ENCODE peak calls at places on chromosomes 12 and 14, in nine cellular contexts. D, B, P, L, N, I, S, T and W are unnamed samples.

GRCh38 chr12:5078423-5078822 is 34.7 kb downstream of the KCNA5 start:
- DNase-seq in D (peak; percentile 60), B (no peak), P (no peak), L (no peak), N (no peak), I (no peak), S (no peak), T (no peak), W (no peak)

GRCh38 chr14:48398675-48399282 is 723.4 kb upstream of the MDGA2 start:
- DNase-seq in D (peak; percentile 67), B (peak; percentile 43), P (no peak), L (no peak), N (no peak), I (peak; percentile 51), S (peak; percentile 3), T (no peak), W (no peak)

GRCh38 chr14:64137657-64138290 is 156.4 kb downstream of the ESR2 start:
- DNase-seq in D (no peak), B (no peak), P (no peak), L (no peak), N (no peak), I (peak; percentile 6), S (no peak), T (no peak), W (no peak)

GRCh38 chr14:77120771-77121743 is 20.5 kb downstream of the ZDHHC22 start:
- DNase-seq in D (peak; percentile 14), B (no peak), P (peak; percentile 29), L (no peak), N (peak; percentile 73), I (no peak), S (no peak), T (no peak), W (no peak)

GRCh38 chr14:29222671-29223268 is 456.2 kb downstream of the FOXG1 start:
- DNase-seq in D (peak; percentile 48), B (peak; percentile 12), P (no peak), L (no peak), N (no peak), I (peak; percentile 48), S (peak; percentile 37), T (no peak), W (no peak)

GRCh38 chr12:50419112-50419909 is 18.6 kb downstream of the LARP4 start:
- DNase-seq in D (no peak), B (no peak), P (no peak), L (no peak), N (no peak), I (no peak), S (no peak), T (no peak), W (no peak)

GRCh38 chr14:81192594-81192993 is 28.2 kb downstream of the GTF2A1 start:
- DNase-seq in D (no peak), B (no peak), P (no peak), L (no peak), N (peak; percentile 24), I (no peak), S (no peak), T (no peak), W (no peak)

GRCh38 chr12:132803883-132804282 is 24.8 kb downstream of the GOLGA3 start:
- DNase-seq in D (no peak), B (no peak), P (peak; percentile 39), L (peak; percentile 64), N (no peak), I (no peak), S (no peak), T (no peak), W (no peak)

GRCh38 chr12:65533177-65533883 is 254.8 kb downstream of the MSRB3 start:
- DNase-seq in D (no peak), B (no peak), P (no peak), L (no peak), N (no peak), I (no peak), S (peak; percentile 75), T (no peak), W (no peak)

GRCh38 chr12:27732281-27732680 is 21.6 kb downstream of the MRPS35 start:
- DNase-seq in D (no peak), B (no peak), P (no peak), L (no peak), N (no peak), I (peak; percentile 42), S (no peak), T (no peak), W (peak; percentile 37)

GRCh38 chr14:86794689-86795088 is 1198.3 kb downstream of the GALC start:
- DNase-seq in D (no peak), B (no peak), P (no peak), L (no peak), N (no peak), I (no peak), S (no peak), T (no peak), W (no peak)

GRCh38 chr14:34710744-34711143 is 3.6 kb downstream of the CFL2 start:
- DNase-seq in D (no peak), B (no peak), P (no peak), L (no peak), N (no peak), I (no peak), S (no peak), T (no peak), W (no peak)

GRCh38 chr12:108616941-108617858 is 16.5 kb downstream of the SELPLG start:
- DNase-seq in D (no peak), B (peak; percentile 37), P (peak; percentile 16), L (no peak), N (peak; percentile 77), I (peak; percentile 30), S (no peak), T (peak; percentile 68), W (no peak)